ENCODE peak calls at places on chromosomes 16 and 17, in ten cellular contexts. One of them, this sample, is unnamed.

GRCh38 chr17:17067277-17067676 is 25.0 kb downstream of the MPRIP start:
- DNase-seq in MG63: no peak
- DNase-seq in globus pallidus: no peak
- DNase-seq in sciatic nerve: peak; percentile 14
- DNase-seq in GM20000: no peak
- DNase-seq in GOT3: no peak
- DNase-seq in NCI-H1436: no peak
- DNase-seq in NCI-H2107: no peak
- DNase-seq in NCI-H1105: no peak
- DNase-seq in fibroblast of mammary gland: no peak
- DNase-seq in this sample: peak; percentile 83

GRCh38 chr16:57645691-57646387 is 17.4 kb downstream of the ADGRG1 start:
- DNase-seq in MG63: peak; percentile 89
- DNase-seq in globus pallidus: no peak
- DNase-seq in sciatic nerve: no peak
- DNase-seq in GM20000: no peak
- DNase-seq in GOT3: no peak
- DNase-seq in NCI-H1436: no peak
- DNase-seq in NCI-H2107: no peak
- DNase-seq in NCI-H1105: no peak
- DNase-seq in fibroblast of mammary gland: peak; percentile 69
- DNase-seq in this sample: no peak

GRCh38 chr17:76350463-76350862 is 3.3 kb downstream of the PRPSAP1 start:
- DNase-seq in MG63: no peak
- DNase-seq in globus pallidus: no peak
- DNase-seq in sciatic nerve: no peak
- DNase-seq in GM20000: no peak
- DNase-seq in GOT3: no peak
- DNase-seq in NCI-H1436: no peak
- DNase-seq in NCI-H2107: no peak
- DNase-seq in NCI-H1105: no peak
- DNase-seq in fibroblast of mammary gland: no peak
- DNase-seq in this sample: no peak

GRCh38 chr17:72614871-72615626 is 477.4 kb downstream of the SLC39A11 start:
- DNase-seq in MG63: no peak
- DNase-seq in globus pallidus: peak; percentile 94
- DNase-seq in sciatic nerve: peak; percentile 84
- DNase-seq in GM20000: no peak
- DNase-seq in GOT3: no peak
- DNase-seq in NCI-H1436: no peak
- DNase-seq in NCI-H2107: no peak
- DNase-seq in NCI-H1105: no peak
- DNase-seq in fibroblast of mammary gland: peak; percentile 59
- DNase-seq in this sample: peak; percentile 64

GRCh38 chr16:48117217-48118105 is 38.3 kb downstream of the ABCC12 start:
- DNase-seq in MG63: peak; percentile 44
- DNase-seq in globus pallidus: peak; percentile 26
- DNase-seq in sciatic nerve: peak; percentile 65
- DNase-seq in GM20000: peak; percentile 69
- DNase-seq in GOT3: no peak
- DNase-seq in NCI-H1436: peak; percentile 37
- DNase-seq in NCI-H2107: no peak
- DNase-seq in NCI-H1105: peak; percentile 65
- DNase-seq in fibroblast of mammary gland: peak; percentile 61
- DNase-seq in this sample: peak; percentile 59

GRCh38 chr17:66165537-66166123 is 26.3 kb downstream of the CEP112 start:
- DNase-seq in MG63: no peak
- DNase-seq in globus pallidus: peak; percentile 52
- DNase-seq in sciatic nerve: no peak
- DNase-seq in GM20000: peak; percentile 52
- DNase-seq in GOT3: no peak
- DNase-seq in NCI-H1436: peak; percentile 54
- DNase-seq in NCI-H2107: no peak
- DNase-seq in NCI-H1105: peak; percentile 8
- DNase-seq in fibroblast of mammary gland: peak; percentile 76
- DNase-seq in this sample: peak; percentile 61

GRCh38 chr17:75515523-75516254 is at the start of gene CASKIN2:
- DNase-seq in MG63: peak; percentile 96
- DNase-seq in globus pallidus: peak; percentile 96
- DNase-seq in sciatic nerve: peak; percentile 99
- DNase-seq in GM20000: peak; percentile 97
- DNase-seq in GOT3: peak; percentile 58
- DNase-seq in NCI-H1436: peak; percentile 94
- DNase-seq in NCI-H2107: peak; percentile 92
- DNase-seq in NCI-H1105: peak; percentile 87
- DNase-seq in fibroblast of mammary gland: peak; percentile 78
- DNase-seq in this sample: peak; percentile 83

GRCh38 chr17:7549401-7550055 is 670 bp downstream of the TNFSF12 start:
- DNase-seq in MG63: no peak
- DNase-seq in globus pallidus: no peak
- DNase-seq in sciatic nerve: no peak
- DNase-seq in GM20000: peak; percentile 52
- DNase-seq in GOT3: no peak
- DNase-seq in NCI-H1436: no peak
- DNase-seq in NCI-H2107: no peak
- DNase-seq in NCI-H1105: no peak
- DNase-seq in fibroblast of mammary gland: no peak
- DNase-seq in this sample: no peak

GRCh38 chr17:47694018-47694817 is at the start of gene TBKBP1:
- DNase-seq in MG63: peak; percentile 56
- DNase-seq in globus pallidus: no peak
- DNase-seq in sciatic nerve: peak; percentile 80
- DNase-seq in GM20000: peak; percentile 72
- DNase-seq in GOT3: no peak
- DNase-seq in NCI-H1436: peak; percentile 22
- DNase-seq in NCI-H2107: no peak
- DNase-seq in NCI-H1105: peak; percentile 26
- DNase-seq in fibroblast of mammary gland: no peak
- DNase-seq in this sample: peak; percentile 52

GRCh38 chr17:40551874-40552768 is 13.2 kb downstream of the CCR7 start:
- DNase-seq in MG63: peak; percentile 40
- DNase-seq in globus pallidus: peak; percentile 35
- DNase-seq in sciatic nerve: peak; percentile 76
- DNase-seq in GM20000: no peak
- DNase-seq in GOT3: peak; percentile 84
- DNase-seq in NCI-H1436: no peak
- DNase-seq in NCI-H2107: no peak
- DNase-seq in NCI-H1105: no peak
- DNase-seq in fibroblast of mammary gland: peak; percentile 99
- DNase-seq in this sample: peak; percentile 96

GRCh38 chr17:4488989-4489595 is 9.6 kb upstream of the SPNS2 start:
- DNase-seq in MG63: no peak
- DNase-seq in globus pallidus: no peak
- DNase-seq in sciatic nerve: no peak
- DNase-seq in GM20000: no peak
- DNase-seq in GOT3: no peak
- DNase-seq in NCI-H1436: no peak
- DNase-seq in NCI-H2107: no peak
- DNase-seq in NCI-H1105: no peak
- DNase-seq in fibroblast of mammary gland: no peak
- DNase-seq in this sample: peak; percentile 51

GRCh38 chr17:78504156-78504925 is 72.9 kb downstream of the DNAH17 start:
- DNase-seq in MG63: no peak
- DNase-seq in globus pallidus: no peak
- DNase-seq in sciatic nerve: no peak
- DNase-seq in GM20000: no peak
- DNase-seq in GOT3: no peak
- DNase-seq in NCI-H1436: no peak
- DNase-seq in NCI-H2107: no peak
- DNase-seq in NCI-H1105: no peak
- DNase-seq in fibroblast of mammary gland: no peak
- DNase-seq in this sample: no peak

GRCh38 chr16:56689171-56689570 is 6.9 kb downstream of the MT1X start:
- DNase-seq in MG63: peak; percentile 35
- DNase-seq in globus pallidus: no peak
- DNase-seq in sciatic nerve: no peak
- DNase-seq in GM20000: no peak
- DNase-seq in GOT3: no peak
- DNase-seq in NCI-H1436: no peak
- DNase-seq in NCI-H2107: no peak
- DNase-seq in NCI-H1105: no peak
- DNase-seq in fibroblast of mammary gland: peak; percentile 17
- DNase-seq in this sample: no peak

GRCh38 chr16:69105501-69106361 is at the start of gene HAS3:
- DNase-seq in MG63: peak; percentile 72
- DNase-seq in globus pallidus: peak; percentile 43
- DNase-seq in sciatic nerve: no peak
- DNase-seq in GM20000: peak; percentile 84
- DNase-seq in GOT3: peak; percentile 28
- DNase-seq in NCI-H1436: peak; percentile 45
- DNase-seq in NCI-H2107: peak; percentile 31
- DNase-seq in NCI-H1105: no peak
- DNase-seq in fibroblast of mammary gland: peak; percentile 49
- DNase-seq in this sample: peak; percentile 41

GRCh38 chr17:35726609-35727460 is 4.6 kb upstream of the RASL10B start:
- DNase-seq in MG63: peak; percentile 53
- DNase-seq in globus pallidus: no peak
- DNase-seq in sciatic nerve: peak; percentile 81
- DNase-seq in GM20000: no peak
- DNase-seq in GOT3: peak; percentile 54
- DNase-seq in NCI-H1436: peak; percentile 66
- DNase-seq in NCI-H2107: no peak
- DNase-seq in NCI-H1105: no peak
- DNase-seq in fibroblast of mammary gland: peak; percentile 80
- DNase-seq in this sample: peak; percentile 93

GRCh38 chr17:9199474-9200196 is 178.3 kb downstream of the NTN1 start:
- DNase-seq in MG63: peak; percentile 70
- DNase-seq in globus pallidus: no peak
- DNase-seq in sciatic nerve: no peak
- DNase-seq in GM20000: no peak
- DNase-seq in GOT3: no peak
- DNase-seq in NCI-H1436: no peak
- DNase-seq in NCI-H2107: no peak
- DNase-seq in NCI-H1105: no peak
- DNase-seq in fibroblast of mammary gland: peak; percentile 48
- DNase-seq in this sample: no peak

GRCh38 chr16:20023190-20023589 is 50.5 kb downstream of the GPR139 start:
- DNase-seq in MG63: no peak
- DNase-seq in globus pallidus: no peak
- DNase-seq in sciatic nerve: no peak
- DNase-seq in GM20000: no peak
- DNase-seq in GOT3: no peak
- DNase-seq in NCI-H1436: no peak
- DNase-seq in NCI-H2107: no peak
- DNase-seq in NCI-H1105: no peak
- DNase-seq in fibroblast of mammary gland: peak; percentile 1
- DNase-seq in this sample: peak; percentile 1

GRCh38 chr17:41186872-41187271 is 2.2 kb upstream of the KRTAP4-1 start:
- DNase-seq in MG63: no peak
- DNase-seq in globus pallidus: no peak
- DNase-seq in sciatic nerve: no peak
- DNase-seq in GM20000: no peak
- DNase-seq in GOT3: no peak
- DNase-seq in NCI-H1436: no peak
- DNase-seq in NCI-H2107: no peak
- DNase-seq in NCI-H1105: no peak
- DNase-seq in fibroblast of mammary gland: no peak
- DNase-seq in this sample: no peak

GRCh38 chr17:14312522-14312921 is 11.6 kb downstream of the HS3ST3B1 start:
- DNase-seq in MG63: no peak
- DNase-seq in globus pallidus: no peak
- DNase-seq in sciatic nerve: no peak
- DNase-seq in GM20000: no peak
- DNase-seq in GOT3: no peak
- DNase-seq in NCI-H1436: no peak
- DNase-seq in NCI-H2107: no peak
- DNase-seq in NCI-H1105: no peak
- DNase-seq in fibroblast of mammary gland: no peak
- DNase-seq in this sample: no peak

GRCh38 chr17:32739722-32740121 is 137.2 kb downstream of the MYO1D start:
- DNase-seq in MG63: no peak
- DNase-seq in globus pallidus: no peak
- DNase-seq in sciatic nerve: no peak
- DNase-seq in GM20000: no peak
- DNase-seq in GOT3: no peak
- DNase-seq in NCI-H1436: no peak
- DNase-seq in NCI-H2107: no peak
- DNase-seq in NCI-H1105: no peak
- DNase-seq in fibroblast of mammary gland: no peak
- DNase-seq in this sample: no peak

GRCh38 chr17:36072431-36073121 is 8.5 kb downstream of the CCL18 start:
- DNase-seq in MG63: peak; percentile 37
- DNase-seq in globus pallidus: peak; percentile 16
- DNase-seq in sciatic nerve: peak; percentile 71
- DNase-seq in GM20000: peak; percentile 75
- DNase-seq in GOT3: no peak
- DNase-seq in NCI-H1436: peak; percentile 23
- DNase-seq in NCI-H2107: no peak
- DNase-seq in NCI-H1105: peak; percentile 39
- DNase-seq in fibroblast of mammary gland: peak; percentile 39
- DNase-seq in this sample: peak; percentile 7

GRCh38 chr16:53069772-53070171 is 15.0 kb downstream of the CHD9 start:
- DNase-seq in MG63: no peak
- DNase-seq in globus pallidus: no peak
- DNase-seq in sciatic nerve: no peak
- DNase-seq in GM20000: no peak
- DNase-seq in GOT3: no peak
- DNase-seq in NCI-H1436: no peak
- DNase-seq in NCI-H2107: no peak
- DNase-seq in NCI-H1105: no peak
- DNase-seq in fibroblast of mammary gland: no peak
- DNase-seq in this sample: no peak

GRCh38 chr17:8668181-8668740 is 37.7 kb upstream of the MYH10 start:
- DNase-seq in MG63: no peak
- DNase-seq in globus pallidus: no peak
- DNase-seq in sciatic nerve: no peak
- DNase-seq in GM20000: no peak
- DNase-seq in GOT3: no peak
- DNase-seq in NCI-H1436: no peak
- DNase-seq in NCI-H2107: no peak
- DNase-seq in NCI-H1105: no peak
- DNase-seq in fibroblast of mammary gland: no peak
- DNase-seq in this sample: no peak

GRCh38 chr16:83356266-83356665 is 451.5 kb upstream of the HSBP1 start:
- DNase-seq in MG63: no peak
- DNase-seq in globus pallidus: peak; percentile 55
- DNase-seq in sciatic nerve: no peak
- DNase-seq in GM20000: peak; percentile 49
- DNase-seq in GOT3: no peak
- DNase-seq in NCI-H1436: peak; percentile 54
- DNase-seq in NCI-H2107: no peak
- DNase-seq in NCI-H1105: peak; percentile 52
- DNase-seq in fibroblast of mammary gland: peak; percentile 61
- DNase-seq in this sample: peak; percentile 49

GRCh38 chr16:10493276-10493675 is 87.1 kb downstream of the EMP2 start:
- DNase-seq in MG63: no peak
- DNase-seq in globus pallidus: no peak
- DNase-seq in sciatic nerve: no peak
- DNase-seq in GM20000: no peak
- DNase-seq in GOT3: no peak
- DNase-seq in NCI-H1436: no peak
- DNase-seq in NCI-H2107: no peak
- DNase-seq in NCI-H1105: no peak
- DNase-seq in fibroblast of mammary gland: peak; percentile 24
- DNase-seq in this sample: no peak

GRCh38 chr16:58127033-58127556 is 2.1 kb downstream of the CFAP20 start:
- DNase-seq in MG63: no peak
- DNase-seq in globus pallidus: no peak
- DNase-seq in sciatic nerve: no peak
- DNase-seq in GM20000: no peak
- DNase-seq in GOT3: no peak
- DNase-seq in NCI-H1436: no peak
- DNase-seq in NCI-H2107: no peak
- DNase-seq in NCI-H1105: no peak
- DNase-seq in fibroblast of mammary gland: peak; percentile 73
- DNase-seq in this sample: peak; percentile 63

GRCh38 chr17:1907818-1908698 is 78.3 kb downstream of the RPA1 start:
- DNase-seq in MG63: no peak
- DNase-seq in globus pallidus: no peak
- DNase-seq in sciatic nerve: no peak
- DNase-seq in GM20000: peak; percentile 46
- DNase-seq in GOT3: no peak
- DNase-seq in NCI-H1436: no peak
- DNase-seq in NCI-H2107: no peak
- DNase-seq in NCI-H1105: no peak
- DNase-seq in fibroblast of mammary gland: peak; percentile 28
- DNase-seq in this sample: peak; percentile 10

GRCh38 chr16:86618431-86619262 is 40.3 kb downstream of the FOXL1 start:
- DNase-seq in MG63: peak; percentile 61
- DNase-seq in globus pallidus: no peak
- DNase-seq in sciatic nerve: no peak
- DNase-seq in GM20000: no peak
- DNase-seq in GOT3: no peak
- DNase-seq in NCI-H1436: no peak
- DNase-seq in NCI-H2107: no peak
- DNase-seq in NCI-H1105: no peak
- DNase-seq in fibroblast of mammary gland: peak; percentile 27
- DNase-seq in this sample: no peak